ENCODE peak calls at places on chromosomes 5 and 9, in six cellular contexts. F is suprapubic skin, I is HCT116, C is HepG2, E is spleen, X is stomach. S is an unnamed sample. For H3K9me3, the result is how much of the 10 kb centered on the place peaks cover.

GRCh38 chr5:55540525-55540924 is 5.8 kb upstream of the PLPP1 start:
- DNase-seq in F (no peak), I (no peak), C (no peak), E (no peak), X (no peak), S (no peak)

GRCh38 chr5:155103164-155103563 is 89.6 kb downstream of the KIF4B start:
- DNase-seq in F (no peak), I (no peak), C (no peak), E (no peak), X (no peak), S (no peak)

GRCh38 chr5:75886706-75887105 is 169.5 kb upstream of the POC5 start:
- DNase-seq in F (no peak), I (no peak), C (no peak), E (no peak), X (no peak), S (no peak)

GRCh38 chr5:177495243-177496060 is 2.0 kb downstream of the PDLIM7 start:
- DNase-seq in F (no peak), I (no peak), C (peak), E (peak), X (peak), S (no peak)

GRCh38 chr5:16776611-16777251 is 159.4 kb downstream of the MYO10 start:
- DNase-seq in F (no peak), I (no peak), C (peak), E (no peak), X (no peak), S (peak)

GRCh38 chr5:51684794-51685355 is 301.6 kb downstream of the ISL1 start:
- DNase-seq in F (no peak), I (no peak), C (no peak), E (no peak), X (no peak), S (no peak)

GRCh38 chr5:134007581-134008256 is 2.9 kb upstream of the VDAC1 start:
- DNase-seq in F (no peak), I (no peak), C (no peak), E (peak), X (no peak), S (no peak)

GRCh38 chr9:113187935-113188595 is 33.0 kb downstream of the FKBP15 start:
- DNase-seq in F (peak), I (peak), C (peak), E (peak), X (no peak), S (no peak)

GRCh38 chr5:117623042-117623815 is 1048.6 kb upstream of the SEMA6A start:
- DNase-seq in F (no peak), I (no peak), C (no peak), E (no peak), X (no peak), S (no peak)

GRCh38 chr9:112168197-112168596 is 6.9 kb downstream of the SUSD1 start:
- DNase-seq in F (no peak), I (no peak), C (no peak), E (no peak), X (no peak), S (no peak)

GRCh38 chr9:135402739-135403695 is 76.6 kb upstream of the PPP1R26 start:
- DNase-seq in F (no peak), I (no peak), C (no peak), E (no peak), X (no peak), S (no peak)

GRCh38 chr9:129400971-129401622 is 219.8 kb downstream of the C9orf50 start:
- DNase-seq in F (no peak), I (no peak), C (no peak), E (peak), X (no peak), S (no peak)

GRCh38 chr9:36725777-36726356 is 153.2 kb downstream of the MELK start:
- DNase-seq in F (no peak), I (no peak), C (no peak), E (no peak), X (no peak), S (no peak)

DNA sequence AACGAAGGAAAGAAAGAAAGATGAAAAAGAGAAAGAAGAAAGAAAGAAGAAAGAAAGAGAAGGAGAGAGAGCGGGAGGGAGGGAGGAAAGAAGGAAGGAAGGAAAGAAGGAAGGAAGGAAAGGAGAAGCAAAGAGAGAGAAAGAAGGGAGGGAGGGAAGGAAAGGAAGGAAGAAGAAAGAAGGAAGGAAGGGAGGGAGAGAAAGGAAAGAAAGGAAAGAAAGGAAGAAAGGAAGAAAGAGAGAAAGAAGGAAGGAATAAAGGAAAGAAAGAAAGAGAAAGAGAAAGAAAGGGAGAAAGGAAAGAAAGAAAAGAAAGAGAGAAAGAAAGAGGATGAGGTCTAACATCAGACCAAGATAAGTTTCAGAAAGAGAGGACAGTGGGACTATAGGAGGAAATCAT is 9.0 kb upstream of the ANKRD34B start:
- DNase-seq in F (no peak), I (no peak), C (no peak), E (no peak), X (no peak), S (no peak)
- H3K9me3 ChIP-seq in F (under half), I (under half), C (under half), E (under half), X (under half), S (under half)

GRCh38 chr9:115202181-115202580 is 84.2 kb upstream of the TNC start:
- DNase-seq in F (no peak), I (no peak), C (no peak), E (no peak), X (no peak), S (no peak)

GRCh38 chr9:115204827-115205506 is 87.0 kb upstream of the TNC start:
- DNase-seq in F (no peak), I (no peak), C (no peak), E (no peak), X (no peak), S (no peak)

GRCh38 chr9:115200711-115201505 is 83.0 kb upstream of the TNC start:
- DNase-seq in F (no peak), I (no peak), C (no peak), E (no peak), X (no peak), S (no peak)

GRCh38 chr9:115207003-115207837 is 89.3 kb upstream of the TNC start:
- DNase-seq in F (no peak), I (no peak), C (no peak), E (no peak), X (no peak), S (no peak)

GRCh38 chr9:115202960-115203751 is 85.2 kb upstream of the TNC start:
- DNase-seq in F (no peak), I (no peak), C (no peak), E (no peak), X (no peak), S (no peak)
- TF ChIP-seq POLR2AphosphoS5 in F (no peak), I (no peak), C (no peak), E (no peak), X (peak), S (no peak)

GRCh38 chr9:123828449-123828848 is 101.5 kb downstream of the DENND1A start:
- DNase-seq in F (no peak), I (no peak), C (no peak), E (no peak), X (no peak), S (no peak)
- H3K9me3 ChIP-seq in F (under half), I (under half), C (under half), E (under half), X (under half), S (under half)

GRCh38 chr5:5505848-5506247 is 83.4 kb downstream of the ICE1 start:
- DNase-seq in F (no peak), I (no peak), C (no peak), E (no peak), X (no peak), S (no peak)

GRCh38 chr5:5504325-5504724 is 81.8 kb downstream of the ICE1 start:
- DNase-seq in F (no peak), I (no peak), C (no peak), E (no peak), X (no peak), S (no peak)
- TF ChIP-seq POLR2AphosphoS5 in F (no peak), I (no peak), C (no peak), E (no peak), X (no peak), S (no peak)

GRCh38 chr9:137734181-137734580 is 115.4 kb downstream of the EHMT1 start:
- DNase-seq in F (no peak), I (no peak), C (no peak), E (no peak), X (no peak), S (no peak)
- H3K9me3 ChIP-seq in F (under half), I (under half), C (under half), E (under half), X (under half), S (under half)